ENCODE peak calls at places on chromosomes 4 and X, in six cellular contexts. G is IMR-90, A is brain microvascular endothelial cell, V is heart left ventricle, B is fibroblast of pulmonary artery, R is astrocyte of the cerebellum. N is an unnamed sample.

GRCh38 chr4:153465922-153466636 is at the start of gene TMEM131L:
- DNase-seq in B (peak; percentile 64), G (peak; percentile 52), A (peak; percentile 38), R (no peak), V (peak; percentile 73), N (no peak)

GRCh38 chr4:119659576-119659975 is 31.0 kb upstream of the PDE5A start:
- DNase-seq in A (peak; percentile 79), B (peak; percentile 22), V (no peak), G (peak; percentile 94), R (no peak), N (no peak)

GRCh38 chr4:143025111-143025704 is 159.5 kb upstream of the USP38 start:
- DNase-seq in B (peak; percentile 17), G (peak; percentile 33), V (no peak), A (peak; percentile 17), R (peak; percentile 54), N (no peak)

GRCh38 chrX:39805022-39805421 is 292.7 kb downstream of the BCOR start:
- DNase-seq in R (no peak), V (no peak), G (no peak), A (no peak), B (no peak), N (no peak)

GRCh38 chr4:124203613-124204284 is 508.8 kb downstream of the ANKRD50 start:
- DNase-seq in V (no peak), A (peak; percentile 9), G (peak; percentile 85), B (peak; percentile 69), R (peak; percentile 73), N (no peak)

GRCh38 chr4:82623284-82623683 is 61.5 kb upstream of the TMEM150C start:
- DNase-seq in A (no peak), G (no peak), V (no peak), R (no peak), B (no peak), N (no peak)

GRCh38 chr4:40811886-40812857 is 62.4 kb downstream of the NSUN7 start:
- DNase-seq in B (peak; percentile 58), A (no peak), V (no peak), R (no peak), G (peak; percentile 32), N (no peak)

GRCh38 chrX:15055146-15055930 is 182.1 kb downstream of the MOSPD2 start:
- DNase-seq in B (no peak), V (no peak), R (no peak), G (peak; percentile 51), A (peak; percentile 0), N (peak; percentile 53)

GRCh38 chr4:95360911-95361695 is 187.7 kb downstream of the UNC5C start:
- DNase-seq in A (no peak), R (no peak), G (no peak), B (no peak), V (no peak), N (no peak)

GRCh38 chr4:25031077-25031606 is 396 bp upstream of the LGI2 start:
- DNase-seq in B (peak; percentile 30), R (no peak), V (peak; percentile 27), G (no peak), A (no peak), N (no peak)

GRCh38 chrX:13647709-13648212 is 5.2 kb upstream of the TCEANC start:
- DNase-seq in G (peak; percentile 89), A (peak; percentile 83), R (no peak), V (peak; percentile 48), B (peak; percentile 87), N (no peak)

GRCh38 chr4:35138449-35138848 is 1105.9 kb downstream of the ARAP2 start:
- DNase-seq in R (no peak), G (no peak), B (no peak), V (no peak), A (no peak), N (no peak)

GRCh38 chr4:97645437-97645836 is 497.8 kb downstream of the STPG2 start:
- DNase-seq in V (no peak), G (no peak), R (no peak), B (no peak), A (no peak), N (no peak)

GRCh38 chr4:26729027-26729426 is 131.6 kb upstream of the STIM2 start:
- DNase-seq in V (no peak), G (no peak), B (no peak), R (no peak), A (no peak), N (no peak)

GRCh38 chr4:47213971-47214370 is 182.6 kb downstream of the GABRB1 start:
- DNase-seq in B (peak; percentile 88), A (peak; percentile 97), R (peak; percentile 76), V (no peak), G (peak; percentile 96), N (peak; percentile 56)

GRCh38 chr4:76723916-76724315 is 174.0 kb downstream of the SOWAHB start:
- DNase-seq in V (no peak), A (peak; percentile 72), G (peak; percentile 91), B (peak; percentile 95), R (no peak), N (no peak)

GRCh38 chr4:10403633-10404445 is 53.4 kb downstream of the ZNF518B start:
- DNase-seq in A (peak; percentile 37), V (no peak), G (peak; percentile 30), R (peak; percentile 11), B (peak; percentile 79), N (peak; percentile 6)

GRCh38 chr4:74658114-74658513 is 136.2 kb downstream of the BTC start:
- DNase-seq in V (no peak), A (no peak), R (no peak), B (peak; percentile 54), G (no peak), N (no peak)

GRCh38 chr4:186144180-186144579 is 39.7 kb downstream of the FAM149A start:
- DNase-seq in B (peak; percentile 59), A (peak; percentile 52), V (no peak), R (peak; percentile 6), G (peak; percentile 21), N (no peak)

GRCh38 chr4:31108762-31109161 is 388.6 kb downstream of the PCDH7 start:
- DNase-seq in B (no peak), R (no peak), A (no peak), G (no peak), V (no peak), N (no peak)

GRCh38 chr4:118282692-118283091 is 70.1 kb downstream of the PRSS12 start:
- DNase-seq in G (peak; percentile 79), R (no peak), V (no peak), A (peak; percentile 76), B (peak; percentile 56), N (no peak)

GRCh38 chr4:90816754-90817153 is 689.6 kb downstream of the CCSER1 start:
- DNase-seq in R (no peak), V (no peak), A (no peak), B (no peak), G (no peak), N (no peak)

GRCh38 chrX:13489451-13489850 is 80.0 kb upstream of the EGFL6 start:
- DNase-seq in V (peak; percentile 21), B (peak; percentile 69), G (peak; percentile 38), R (peak; percentile 27), A (peak; percentile 70), N (peak; percentile 25)

GRCh38 chr4:145130788-145131398 is 32.8 kb downstream of the ABCE1 start:
- DNase-seq in V (no peak), A (peak; percentile 40), R (peak; percentile 79), G (peak; percentile 83), B (peak; percentile 70), N (no peak)

GRCh38 chr4:165360985-165361678 is 17.7 kb upstream of the CPE start:
- DNase-seq in R (no peak), A (no peak), B (no peak), G (no peak), V (no peak), N (no peak)

GRCh38 chr4:165368114-165368513 is 10.7 kb upstream of the CPE start:
- DNase-seq in A (no peak), V (no peak), R (no peak), G (no peak), B (no peak), N (no peak)

GRCh38 chr4:165367040-165367439 is 11.8 kb upstream of the CPE start:
- DNase-seq in V (no peak), G (no peak), R (no peak), B (no peak), A (no peak), N (no peak)

GRCh38 chr4:165361804-165362203 is 17.0 kb upstream of the CPE start:
- DNase-seq in G (no peak), R (no peak), B (no peak), V (no peak), A (no peak), N (no peak)

DNA sequence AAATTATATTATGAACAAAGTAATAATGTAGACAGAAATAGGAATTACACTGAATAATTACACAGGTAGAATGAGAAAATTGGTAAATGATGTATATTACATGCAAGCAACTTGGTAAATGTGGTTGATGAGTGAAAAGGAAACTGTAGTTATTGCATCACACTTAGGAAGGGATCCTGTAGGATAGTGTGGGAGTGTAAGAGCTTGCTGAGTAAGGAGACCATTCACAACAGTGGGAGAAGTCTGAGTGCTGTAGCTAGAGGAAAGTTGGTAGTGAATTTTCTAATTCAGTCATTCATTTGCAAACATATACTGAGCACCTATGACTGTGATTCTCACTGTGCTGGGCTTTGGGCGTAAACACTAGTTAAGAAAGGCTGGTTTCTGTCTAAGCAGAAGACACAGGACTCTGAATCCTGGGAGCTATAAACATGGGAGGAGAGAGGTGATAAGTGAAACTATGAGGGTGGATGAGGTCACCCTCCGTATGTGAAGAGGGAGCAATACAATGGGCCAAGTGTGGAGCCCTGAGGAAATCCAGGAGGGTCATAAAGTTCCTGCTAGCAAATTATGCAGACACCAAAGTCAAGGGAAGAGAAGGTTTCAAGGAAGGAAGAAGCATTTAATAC is 14.2 kb upstream of the CPE start:
- DNase-seq in A (no peak), B (peak; percentile 85), G (no peak), R (no peak), V (no peak), N (no peak)
- H3K4me3 ChIP-seq in A (no peak overlapping the region), B (no peak overlapping the region), G (no peak overlapping the region), R (no peak overlapping the region), V (no peak overlapping the region), N (no peak overlapping the region)

GRCh38 chrX:79592259-79592658 is 225.1 kb upstream of the ITM2A start:
- DNase-seq in B (no peak), G (no peak), R (no peak), A (no peak), V (no peak), N (no peak)
- TF ChIP-seq CTCF in B (no peak), G (peak; percentile 3), R (no peak), A (no peak), V (no peak), N (peak; percentile 43)

DNA sequence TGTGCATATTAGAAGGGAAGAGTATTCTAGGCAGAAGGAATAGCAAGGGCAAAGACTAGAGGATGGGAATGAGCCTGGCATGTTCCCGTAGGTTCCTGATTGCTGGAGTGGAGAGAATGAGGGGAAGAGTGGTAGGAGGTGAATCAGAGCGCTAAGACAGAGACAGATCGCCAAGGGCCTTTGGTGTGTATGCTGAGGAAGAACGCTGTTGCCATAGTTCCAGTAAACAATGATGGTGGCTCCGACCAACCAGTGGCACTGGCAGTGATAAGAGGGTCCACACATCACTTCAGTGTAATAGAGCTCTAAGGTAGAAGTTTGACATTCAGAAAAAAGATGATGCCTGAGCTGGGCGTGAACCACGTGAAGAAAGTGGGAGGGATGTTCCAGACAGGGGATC is 966 bp downstream of the TBC1D25 start:
- DNase-seq in G (no peak), B (no peak), A (no peak), V (no peak), R (no peak), N (no peak)
- H3K4me3 ChIP-seq in G (peak overlapping the region; percentile 89), B (peak overlapping the region; percentile 76), A (peak overlapping the region; percentile 72), V (peak overlapping the region; percentile 65), R (peak overlapping the region; percentile 62), N (peak overlapping the region; percentile 75)

DNA sequence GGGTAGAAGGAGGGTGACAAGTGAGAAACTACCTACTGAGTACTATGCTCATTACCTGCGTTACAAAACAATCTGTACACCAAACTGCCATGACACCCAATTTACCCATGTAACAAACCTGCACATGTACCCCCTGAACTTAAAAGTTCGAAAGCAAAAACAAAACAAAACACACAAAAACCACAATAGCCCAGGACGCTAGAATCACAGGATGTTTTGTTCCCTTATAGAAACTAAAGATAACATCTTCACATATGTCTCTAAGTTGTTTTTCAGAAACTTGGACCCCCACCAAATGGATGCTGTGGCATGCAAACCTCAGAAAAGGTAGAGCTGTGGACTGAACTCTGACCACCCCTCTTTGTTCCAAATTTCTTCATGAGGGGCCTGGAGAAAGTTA is 25.2 kb upstream of the PNMA5 start:
- DNase-seq in B (no peak), A (no peak), G (no peak), V (no peak), R (no peak), N (no peak)
- TF ChIP-seq CTCF in B (no peak), A (no peak), G (no peak), V (no peak), R (no peak), N (no peak)